ENCODE peak calls at places on chromosomes 13 and 19, in eight cellular contexts. U, D, G, Z, F, X, E and Y are unnamed samples.

GRCh38 chr19:54682306-54682705 is 19.5 kb downstream of the LILRB4 start:
- DNase-seq in U (no peak), D (no peak), G (no peak), Z (no peak), F (no peak), X (no peak), E (no peak), Y (no peak)

GRCh38 chr19:1252221-1252817 is 3.9 kb downstream of the MIDN start:
- DNase-seq in U (no peak), D (peak; percentile 99), G (peak; percentile 85), Z (no peak), F (peak; percentile 94), X (peak; percentile 98), E (peak; percentile 91), Y (peak; percentile 93)

GRCh38 chr13:109611912-109612691 is 174.3 kb downstream of the IRS2 start:
- DNase-seq in U (no peak), D (no peak), G (no peak), Z (no peak), F (no peak), X (no peak), E (no peak), Y (no peak)

GRCh38 chr19:55676384-55676783 is 1.4 kb downstream of the EPN1 start:
- DNase-seq in U (no peak), D (peak; percentile 27), G (no peak), Z (no peak), F (peak; percentile 15), X (peak; percentile 76), E (no peak), Y (peak; percentile 33)

GRCh38 chr13:50400035-50400726 is 384.9 kb downstream of the KCNRG start:
- DNase-seq in U (peak; percentile 42), D (peak; percentile 71), G (peak; percentile 71), Z (no peak), F (peak; percentile 43), X (peak; percentile 70), E (peak; percentile 48), Y (peak; percentile 47)

GRCh38 chr19:33399081-33399744 is 25.7 kb downstream of the CEBPG start:
- DNase-seq in U (no peak), D (no peak), G (no peak), Z (no peak), F (no peak), X (peak; percentile 39), E (no peak), Y (no peak)

GRCh38 chr19:31626941-31627340 is 277.7 kb upstream of the TSHZ3 start:
- DNase-seq in U (no peak), D (no peak), G (no peak), Z (no peak), F (no peak), X (no peak), E (no peak), Y (no peak)

GRCh38 chr13:57352114-57352513 is 185.1 kb downstream of the PRR20E start:
- DNase-seq in U (no peak), D (no peak), G (no peak), Z (no peak), F (no peak), X (no peak), E (no peak), Y (no peak)

GRCh38 chr19:42150353-42150752 is 18.1 kb upstream of the POU2F2 start:
- DNase-seq in U (no peak), D (no peak), G (no peak), Z (no peak), F (no peak), X (no peak), E (no peak), Y (no peak)

DNA sequence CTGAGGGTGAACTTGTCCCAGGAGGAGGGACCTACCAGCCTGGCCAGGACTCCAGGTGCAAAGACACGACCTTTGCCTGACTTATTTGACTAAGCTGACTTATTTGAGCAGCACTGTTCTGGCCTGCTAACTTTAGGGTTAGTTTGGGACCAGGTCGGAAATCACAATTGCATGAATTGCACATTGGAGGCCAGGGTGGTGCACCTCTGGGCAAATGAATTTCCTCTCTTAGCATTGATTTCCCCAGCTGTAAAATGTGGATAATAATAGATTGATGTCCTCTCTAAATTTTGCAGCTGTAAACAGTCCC is 1.4 kb upstream of the BST2 start:
- DNase-seq in U (no peak), D (no peak), G (no peak), Z (no peak), F (no peak), X (no peak), E (no peak), Y (no peak)
- H3K4me3 ChIP-seq in U (peak overlapping the region; percentile 48), D (no peak overlapping the region), G (peak overlapping the region; percentile 7), Z (no peak overlapping the region), F (peak overlapping the region; percentile 32), X (peak overlapping the region; percentile 19), E (peak overlapping the region; percentile 67), Y (peak overlapping the region; percentile 66)

DNA sequence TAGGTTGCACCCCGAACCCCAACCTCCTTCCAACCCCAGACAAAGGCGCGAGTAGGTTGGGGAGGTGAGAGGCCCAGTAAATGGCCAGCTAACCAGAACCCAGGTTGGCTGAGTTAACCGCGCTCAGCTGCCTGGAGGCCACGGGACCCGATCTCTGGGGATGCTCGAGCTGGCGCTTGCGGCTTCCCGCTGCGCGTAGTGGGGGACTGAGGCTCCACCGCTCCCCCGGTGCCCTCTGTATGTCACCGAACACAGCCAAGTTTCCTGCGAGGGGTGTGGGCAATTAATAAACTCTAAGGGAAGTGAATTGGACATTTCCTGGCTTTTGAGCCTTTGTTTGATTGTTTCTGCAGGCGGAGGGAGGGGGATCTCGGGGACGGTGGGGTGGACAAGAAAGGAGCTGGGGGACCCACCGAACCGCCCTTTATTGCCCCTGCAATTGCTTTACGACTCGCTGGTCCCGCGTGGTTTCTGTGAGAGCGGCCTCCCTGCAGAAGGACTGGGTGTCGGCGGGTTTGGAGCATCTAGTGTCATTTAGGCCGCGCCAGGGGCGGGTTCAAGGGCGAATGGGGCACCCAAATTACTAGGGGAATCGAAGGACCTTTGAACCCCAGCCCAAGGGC is 3.5 kb upstream of the ZIC5 start:
- DNase-seq in U (no peak), D (no peak), G (no peak), Z (no peak), F (no peak), X (no peak), E (no peak), Y (no peak)
- H3K27me3 ChIP-seq in U (peaks cover 84% of the 10 kb centered on the region), D (peaks cover 97% of the 10 kb centered on the region), G (peaks cover 94% of the 10 kb centered on the region), Z (peaks cover 91% of the 10 kb centered on the region), F (peaks cover 79% of the 10 kb centered on the region), X (no peaks in the 10 kb centered on the region), E (peaks cover 96% of the 10 kb centered on the region), Y (no peaks in the 10 kb centered on the region)

DNA sequence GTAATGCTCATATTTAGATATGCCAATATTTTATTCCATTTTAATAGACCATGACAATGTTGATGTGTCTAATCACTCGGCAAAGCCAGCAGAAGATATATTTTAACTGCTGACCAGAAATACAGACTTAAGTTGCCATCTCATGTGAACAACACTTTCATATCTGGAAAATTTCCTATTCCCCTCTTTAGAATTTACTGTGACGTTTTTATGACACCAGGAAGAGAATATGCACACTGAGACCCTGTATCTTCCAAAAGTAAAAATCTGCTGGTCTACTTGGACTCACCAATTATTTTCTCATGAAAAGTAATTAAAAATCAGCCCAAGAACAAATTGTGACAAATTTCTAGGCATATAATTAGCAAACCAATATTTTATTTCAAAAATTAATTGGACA is 2.1 kb downstream of the PROSER1 start:
- DNase-seq in U (no peak), D (no peak), G (no peak), Z (no peak), F (peak; percentile 4), X (no peak), E (no peak), Y (no peak)
- H3K4me3 ChIP-seq in U (peak overlapping the region; percentile 98), D (peak overlapping the region; percentile 69), G (peak overlapping the region; percentile 98), Z (peak overlapping the region; percentile 94), F (peak overlapping the region; percentile 99), X (peak overlapping the region; percentile 93), E (peak overlapping the region; percentile 98), Y (peak overlapping the region; percentile 82)

GRCh38 chr13:45849408-45849807 is 2.1 kb downstream of the SIAH3 start:
- DNase-seq in U (no peak), D (no peak), G (no peak), Z (no peak), F (no peak), X (no peak), E (no peak), Y (no peak)

GRCh38 chr13:45846681-45847080 is 4.9 kb downstream of the SIAH3 start:
- DNase-seq in U (no peak), D (no peak), G (no peak), Z (no peak), F (no peak), X (no peak), E (no peak), Y (no peak)

GRCh38 chr13:45847554-45848224 is 3.9 kb downstream of the SIAH3 start:
- DNase-seq in U (no peak), D (peak; percentile 40), G (no peak), Z (no peak), F (no peak), X (peak; percentile 72), E (peak; percentile 22), Y (no peak)

GRCh38 chr13:45850020-45850613 is 1.4 kb downstream of the SIAH3 start:
- DNase-seq in U (no peak), D (no peak), G (no peak), Z (no peak), F (no peak), X (no peak), E (no peak), Y (no peak)

GRCh38 chr13:45851171-45851889 is at the start of gene SIAH3:
- DNase-seq in U (no peak), D (peak; percentile 28), G (peak; percentile 52), Z (no peak), F (peak; percentile 19), X (no peak), E (no peak), Y (no peak)
- H3K27me3 ChIP-seq in U (peaks cover 7% of the 10 kb centered on the region), D (peaks cover 9% of the 10 kb centered on the region), G (peaks cover 4% of the 10 kb centered on the region), Z (peaks cover 43% of the 10 kb centered on the region), F (peaks cover 95% of the 10 kb centered on the region), X (no peaks in the 10 kb centered on the region), E (peaks cover 52% of the 10 kb centered on the region), Y (peaks cover 10% of the 10 kb centered on the region)

DNA sequence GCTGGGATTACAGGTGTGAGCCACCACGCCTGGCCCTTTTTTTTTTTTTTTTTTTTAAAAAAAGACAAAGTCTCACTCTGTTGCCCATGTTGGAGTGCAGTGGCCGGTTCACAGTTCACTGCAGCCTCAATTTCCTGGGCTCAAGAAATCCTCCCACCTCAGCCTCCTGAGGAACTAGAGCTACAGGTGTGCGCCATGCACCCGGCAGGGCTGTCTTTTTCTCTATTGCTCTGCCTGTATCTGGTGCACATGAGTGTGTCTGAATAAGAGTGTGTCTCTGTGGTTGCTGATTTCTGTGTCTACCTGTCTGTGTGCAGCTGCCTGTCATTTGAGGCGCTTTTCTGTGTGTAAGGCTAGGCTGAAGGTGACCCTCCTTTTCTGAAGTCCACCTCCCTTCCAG is 1.6 kb upstream of the PRR12 start:
- DNase-seq in U (no peak), D (no peak), G (no peak), Z (no peak), F (no peak), X (peak; percentile 28), E (no peak), Y (no peak)
- H3K4me3 ChIP-seq in U (no peak overlapping the region), D (no peak overlapping the region), G (no peak overlapping the region), Z (no peak overlapping the region), F (no peak overlapping the region), X (no peak overlapping the region), E (no peak overlapping the region), Y (no peak overlapping the region)

GRCh38 chr19:14300281-14300680 is 81.0 kb upstream of the ADGRE5 start:
- DNase-seq in U (no peak), D (no peak), G (no peak), Z (no peak), F (no peak), X (no peak), E (no peak), Y (no peak)

GRCh38 chr19:14305706-14306105 is 75.5 kb upstream of the ADGRE5 start:
- DNase-seq in U (no peak), D (no peak), G (no peak), Z (no peak), F (no peak), X (no peak), E (no peak), Y (no peak)

GRCh38 chr19:14301150-14301549 is 80.1 kb upstream of the ADGRE5 start:
- DNase-seq in U (no peak), D (no peak), G (no peak), Z (no peak), F (no peak), X (no peak), E (no peak), Y (no peak)
- H3K27me3 ChIP-seq in U (no peaks in the 10 kb centered on the region), D (no peaks in the 10 kb centered on the region), G (no peaks in the 10 kb centered on the region), Z (peaks cover 21% of the 10 kb centered on the region), F (peaks cover 36% of the 10 kb centered on the region), X (no peaks in the 10 kb centered on the region), E (peaks cover 23% of the 10 kb centered on the region), Y (peaks cover 4% of the 10 kb centered on the region)